ENCODE peak calls at places on chromosomes 1 and 21, in four cellular contexts. A is fibroblast of lung, V is brain microvascular endothelial cell, J is mucosa of descending colon. Z is an unnamed sample.

GRCh38 chr1:51044834-51045233 is 57.2 kb upstream of the C1orf185 start:
- DNase-seq in V (no peak), A (peak), J (no peak), Z (peak)

GRCh38 chr1:15075812-15076211 is 77.7 kb upstream of the TMEM51 start:
- DNase-seq in J (no peak), V (no peak), A (no peak), Z (no peak)

GRCh38 chr1:187203257-187203656 is 374.5 kb downstream of the PLA2G4A start:
- DNase-seq in J (no peak), V (peak), A (peak), Z (peak)

GRCh38 chr1:64956733-64957441 is 9.5 kb downstream of the JAK1 start:
- DNase-seq in A (no peak), V (no peak), J (no peak), Z (no peak)

GRCh38 chr1:203082571-203083462 is 3.0 kb downstream of the MYOG start:
- DNase-seq in V (no peak), A (no peak), J (no peak), Z (no peak)

GRCh38 chr1:205774277-205775014 is 836 bp downstream of the RAB29 start:
- DNase-seq in A (peak), V (no peak), J (no peak), Z (peak)

GRCh38 chr1:165612062-165612461 is 19.0 kb upstream of the MGST3 start:
- DNase-seq in V (no peak), A (no peak), J (no peak), Z (no peak)

GRCh38 chr1:103516693-103517092 is 8.8 kb upstream of the RNPC3 start:
- DNase-seq in V (peak), J (no peak), A (no peak), Z (peak)

GRCh38 chr1:17665950-17666720 is 89.0 kb upstream of the ACTL8 start:
- DNase-seq in V (no peak), A (no peak), J (no peak), Z (no peak)

GRCh38 chr1:51537568-51537967 is 18.5 kb upstream of the EPS15 start:
- DNase-seq in J (no peak), V (no peak), A (no peak), Z (no peak)

GRCh38 chr1:205172729-205173366 is 38.7 kb downstream of the DSTYK start:
- DNase-seq in A (peak), J (no peak), V (peak), Z (peak)

GRCh38 chr21:35940074-35940927 is 120.0 kb downstream of the SETD4 start:
- DNase-seq in J (no peak), A (peak), V (peak), Z (peak)

GRCh38 chr1:15965228-15965767 is 10.6 kb downstream of the ZBTB17 start:
- DNase-seq in V (peak), A (peak), J (no peak), Z (peak)

DNA sequence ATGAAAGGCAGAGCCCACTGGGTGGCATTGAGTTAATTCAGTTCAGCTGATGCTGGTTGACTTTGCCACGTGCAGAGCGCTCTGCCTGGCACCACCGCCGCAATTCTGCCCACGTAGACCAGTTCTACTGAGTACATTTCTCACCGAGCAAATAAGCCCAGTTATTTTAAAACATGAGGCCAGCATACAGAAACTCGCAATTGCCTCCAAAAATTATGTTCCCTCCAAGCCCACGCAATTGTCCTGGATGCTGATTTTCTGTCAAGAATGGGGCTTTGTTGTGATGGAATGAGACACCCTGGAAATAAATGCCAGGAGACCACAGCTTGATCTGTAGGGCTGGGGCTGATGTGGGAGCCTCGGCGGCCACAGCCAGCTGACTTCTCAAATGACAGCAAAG is 11.4 kb upstream of the PARP1 start:
- DNase-seq in A (no peak), V (no peak), J (no peak), Z (no peak)
- TF ChIP-seq CTCF in A (no peak), V (no peak), J (no peak), Z (no peak)

DNA sequence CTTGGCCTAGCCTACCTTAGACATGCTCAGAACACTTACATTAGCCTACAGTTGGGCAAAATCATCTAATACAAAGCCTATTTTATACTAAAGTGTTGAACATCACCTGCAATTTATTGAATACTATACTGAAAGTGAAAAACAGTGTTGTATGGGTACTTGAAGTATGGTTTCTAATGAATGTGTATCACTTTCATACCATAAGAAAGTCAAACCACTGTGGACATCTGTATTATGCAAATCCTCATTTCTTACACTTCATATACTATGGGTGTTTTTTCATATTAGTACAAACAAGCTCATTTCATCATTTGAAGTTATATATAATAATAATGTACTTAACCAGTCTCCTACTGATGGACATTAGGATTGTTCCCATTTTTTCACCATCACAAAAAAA is 41.2 kb downstream of the TDRD5 start:
- DNase-seq in V (no peak), A (no peak), J (no peak), Z (no peak)
- TF ChIP-seq CTCF in V (no peak), A (no peak), J (no peak), Z (no peak)

DNA sequence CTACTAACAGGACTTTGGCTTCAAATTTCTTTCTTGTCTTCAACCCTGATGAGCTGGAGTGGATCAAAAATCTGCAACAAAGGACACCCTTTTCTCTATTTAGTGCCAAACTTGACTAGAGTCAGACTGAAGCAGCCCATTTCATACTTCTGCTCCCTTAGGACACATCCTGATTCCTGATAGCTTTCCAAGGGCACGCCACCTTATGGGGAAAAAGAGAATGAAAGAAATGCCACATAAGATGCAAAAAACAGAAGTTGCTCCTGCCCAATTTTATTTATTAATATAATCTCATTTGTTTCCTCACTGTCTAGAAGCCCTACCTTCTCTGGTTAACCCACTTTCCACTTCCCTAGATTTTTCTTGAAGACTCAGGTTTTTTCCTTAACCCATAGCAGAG is 72.7 kb upstream of the NBPF4 start:
- DNase-seq in V (no peak), A (peak), J (no peak), Z (peak)
- TF ChIP-seq CTCF in V (peak), A (peak), J (no peak), Z (peak)

DNA sequence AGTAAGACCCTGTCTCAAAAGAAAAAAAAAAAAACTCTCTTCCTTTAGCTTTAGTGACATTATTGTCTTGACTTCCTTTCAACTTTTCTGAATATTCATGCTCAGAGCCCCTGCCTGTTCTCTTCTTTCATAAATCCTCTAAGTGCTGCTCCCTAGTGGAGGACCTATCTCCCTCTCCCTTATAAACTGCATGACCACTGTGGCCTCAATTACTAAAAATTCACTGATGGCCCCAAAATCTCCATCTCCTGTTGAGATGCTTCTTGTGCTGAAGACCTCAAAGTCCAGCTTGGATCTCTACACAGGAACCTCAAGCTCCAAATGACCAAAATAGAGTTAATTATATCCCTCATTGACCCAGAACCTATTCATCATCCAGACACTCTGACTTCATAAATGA is 7.8 kb downstream of the ITLN1 start:
- DNase-seq in J (no peak), A (no peak), V (no peak), Z (no peak)
- TF ChIP-seq CTCF in J (no peak), A (no peak), V (no peak), Z (no peak)

GRCh38 chr21:44836349-44836665 is 18.4 kb upstream of the SUMO3 start:
- DNase-seq in V (no peak), A (no peak), J (no peak), Z (no peak)

GRCh38 chr21:44838038-44838895 is 20.4 kb upstream of the SUMO3 start:
- DNase-seq in V (no peak), J (no peak), A (no peak), Z (no peak)

GRCh38 chr21:44835647-44835973 is 17.7 kb upstream of the SUMO3 start:
- DNase-seq in A (no peak), V (no peak), J (no peak), Z (no peak)

GRCh38 chr21:44837537-44837936 is 19.7 kb upstream of the SUMO3 start:
- DNase-seq in J (no peak), A (no peak), V (no peak), Z (no peak)

GRCh38 chr21:44836666-44837471 is 19.0 kb upstream of the SUMO3 start:
- DNase-seq in J (no peak), A (peak), V (no peak), Z (peak)
- TF ChIP-seq CTCF in J (no peak), A (no peak), V (no peak), Z (no peak)

GRCh38 chr1:240169188-240169587 is 77.5 kb downstream of the FMN2 start:
- DNase-seq in A (peak), V (peak), J (no peak), Z (peak)
- TF ChIP-seq CTCF in A (peak), V (peak), J (no peak), Z (no peak)

GRCh38 chr21:43622796-43623195 is 36.5 kb downstream of the HSF2BP start:
- DNase-seq in A (no peak), V (no peak), J (no peak), Z (no peak)

GRCh38 chr21:43619344-43619743 is 39.9 kb downstream of the HSF2BP start:
- DNase-seq in A (no peak), J (no peak), V (no peak), Z (no peak)

GRCh38 chr21:43618940-43619339 is 40.3 kb downstream of the HSF2BP start:
- DNase-seq in V (no peak), A (no peak), J (peak), Z (no peak)

GRCh38 chr21:43623588-43623987 is 35.7 kb downstream of the HSF2BP start:
- DNase-seq in V (no peak), J (no peak), A (no peak), Z (no peak)

GRCh38 chr21:43619856-43620255 is 39.4 kb downstream of the HSF2BP start:
- DNase-seq in V (no peak), A (no peak), J (no peak), Z (peak)
- TF ChIP-seq CTCF in V (peak), A (no peak), J (no peak), Z (peak)